ENCODE peak calls at places on chromosome 2, in seven cellular contexts. One of them, this sample, is unnamed.
A peak's percentile ranks its signal among the peaks of the same experiment; 100 is the strongest.

GRCh38 chr2:155692108-155692507 is 640.4 kb downstream of the NR4A2 start:
- DNase-seq in MM.1S: no peak
- DNase-seq in fibroblast of lung: no peak
- DNase-seq in cardiac muscle cell: no peak
- DNase-seq in neural progenitor cell: no peak
- DNase-seq in right atrium auricular region: no peak
- DNase-seq in colonic mucosa: no peak
- DNase-seq in this sample: no peak

GRCh38 chr2:42115588-42115987 is 53.6 kb upstream of the EML4 start:
- DNase-seq in colonic mucosa: no peak
- DNase-seq in neural progenitor cell: no peak
- DNase-seq in right atrium auricular region: no peak
- DNase-seq in cardiac muscle cell: no peak
- DNase-seq in MM.1S: no peak
- DNase-seq in fibroblast of lung: no peak
- DNase-seq in this sample: no peak

GRCh38 chr2:167411367-167411766 is 523.1 kb downstream of the XIRP2 start:
- DNase-seq in right atrium auricular region: no peak
- DNase-seq in cardiac muscle cell: no peak
- DNase-seq in neural progenitor cell: no peak
- DNase-seq in fibroblast of lung: no peak
- DNase-seq in MM.1S: no peak
- DNase-seq in colonic mucosa: no peak
- DNase-seq in this sample: no peak

GRCh38 chr2:62672601-62673000 is 32.9 kb upstream of the EHBP1 start:
- DNase-seq in cardiac muscle cell: peak; percentile 93
- DNase-seq in colonic mucosa: no peak
- DNase-seq in neural progenitor cell: peak; percentile 79
- DNase-seq in right atrium auricular region: no peak
- DNase-seq in MM.1S: no peak
- DNase-seq in fibroblast of lung: peak; percentile 93
- DNase-seq in this sample: no peak

GRCh38 chr2:165417009-165417408 is 52.5 kb upstream of the CSRNP3 start:
- DNase-seq in right atrium auricular region: no peak
- DNase-seq in fibroblast of lung: no peak
- DNase-seq in colonic mucosa: no peak
- DNase-seq in cardiac muscle cell: no peak
- DNase-seq in MM.1S: no peak
- DNase-seq in neural progenitor cell: no peak
- DNase-seq in this sample: no peak

GRCh38 chr2:50535971-50536759 is 495.8 kb downstream of the NRXN1 start:
- DNase-seq in neural progenitor cell: peak; percentile 39
- DNase-seq in fibroblast of lung: peak; percentile 34
- DNase-seq in cardiac muscle cell: peak; percentile 58
- DNase-seq in right atrium auricular region: no peak
- DNase-seq in MM.1S: peak; percentile 47
- DNase-seq in colonic mucosa: no peak
- DNase-seq in this sample: no peak

GRCh38 chr2:167127135-167127534 is 238.9 kb downstream of the XIRP2 start:
- DNase-seq in colonic mucosa: no peak
- DNase-seq in fibroblast of lung: peak; percentile 31
- DNase-seq in neural progenitor cell: no peak
- DNase-seq in right atrium auricular region: no peak
- DNase-seq in MM.1S: peak; percentile 12
- DNase-seq in cardiac muscle cell: no peak
- DNase-seq in this sample: no peak

GRCh38 chr2:1660656-1661650 is 83.4 kb downstream of the PXDN start:
- DNase-seq in MM.1S: no peak
- DNase-seq in cardiac muscle cell: no peak
- DNase-seq in fibroblast of lung: no peak
- DNase-seq in colonic mucosa: no peak
- DNase-seq in neural progenitor cell: no peak
- DNase-seq in right atrium auricular region: no peak
- DNase-seq in this sample: no peak

GRCh38 chr2:164841719-164842623 is at the start of gene COBLL1:
- DNase-seq in fibroblast of lung: peak; percentile 67
- DNase-seq in colonic mucosa: peak; percentile 91
- DNase-seq in right atrium auricular region: peak; percentile 67
- DNase-seq in neural progenitor cell: peak; percentile 89
- DNase-seq in cardiac muscle cell: peak; percentile 87
- DNase-seq in MM.1S: peak; percentile 81
- DNase-seq in this sample: peak; percentile 88

GRCh38 chr2:144950874-144951560 is 431.1 kb upstream of the ZEB2 start:
- DNase-seq in cardiac muscle cell: no peak
- DNase-seq in fibroblast of lung: peak; percentile 82
- DNase-seq in colonic mucosa: no peak
- DNase-seq in neural progenitor cell: no peak
- DNase-seq in MM.1S: no peak
- DNase-seq in right atrium auricular region: no peak
- DNase-seq in this sample: no peak

GRCh38 chr2:225765845-225766244 is 366.3 kb downstream of the NYAP2 start:
- DNase-seq in cardiac muscle cell: no peak
- DNase-seq in MM.1S: no peak
- DNase-seq in colonic mucosa: no peak
- DNase-seq in neural progenitor cell: no peak
- DNase-seq in fibroblast of lung: no peak
- DNase-seq in right atrium auricular region: no peak
- DNase-seq in this sample: no peak

GRCh38 chr2:169222665-169223064 is 139.7 kb downstream of the LRP2 start:
- DNase-seq in neural progenitor cell: no peak
- DNase-seq in cardiac muscle cell: no peak
- DNase-seq in fibroblast of lung: peak; percentile 1
- DNase-seq in colonic mucosa: no peak
- DNase-seq in MM.1S: peak; percentile 83
- DNase-seq in right atrium auricular region: no peak
- DNase-seq in this sample: no peak

GRCh38 chr2:145815933-145816332 is 1296.0 kb upstream of the ZEB2 start:
- DNase-seq in cardiac muscle cell: no peak
- DNase-seq in colonic mucosa: no peak
- DNase-seq in MM.1S: no peak
- DNase-seq in right atrium auricular region: no peak
- DNase-seq in fibroblast of lung: no peak
- DNase-seq in neural progenitor cell: no peak
- DNase-seq in this sample: no peak

GRCh38 chr2:117980381-117980780 is 33.5 kb downstream of the CCDC93 start:
- DNase-seq in right atrium auricular region: no peak
- DNase-seq in cardiac muscle cell: no peak
- DNase-seq in neural progenitor cell: peak; percentile 26
- DNase-seq in fibroblast of lung: peak; percentile 86
- DNase-seq in MM.1S: no peak
- DNase-seq in colonic mucosa: no peak
- DNase-seq in this sample: no peak

GRCh38 chr2:23387221-23387550 is 2.2 kb downstream of the KLHL29 start:
- DNase-seq in MM.1S: no peak
- DNase-seq in cardiac muscle cell: no peak
- DNase-seq in right atrium auricular region: no peak
- DNase-seq in colonic mucosa: no peak
- DNase-seq in fibroblast of lung: no peak
- DNase-seq in neural progenitor cell: no peak
- DNase-seq in this sample: no peak

GRCh38 chr2:111678651-111679050 is 205.3 kb downstream of the ANAPC1 start:
- DNase-seq in cardiac muscle cell: no peak
- DNase-seq in fibroblast of lung: peak; percentile 62
- DNase-seq in colonic mucosa: no peak
- DNase-seq in neural progenitor cell: no peak
- DNase-seq in right atrium auricular region: no peak
- DNase-seq in MM.1S: no peak
- DNase-seq in this sample: no peak

GRCh38 chr2:8953525-8953924 is 50.0 kb downstream of the MBOAT2 start:
- DNase-seq in MM.1S: no peak
- DNase-seq in neural progenitor cell: no peak
- DNase-seq in right atrium auricular region: no peak
- DNase-seq in fibroblast of lung: no peak
- DNase-seq in colonic mucosa: no peak
- DNase-seq in cardiac muscle cell: no peak
- DNase-seq in this sample: no peak

GRCh38 chr2:77210725-77211124 is 311.5 kb downstream of the LRRTM4 start:
- DNase-seq in right atrium auricular region: no peak
- DNase-seq in MM.1S: no peak
- DNase-seq in fibroblast of lung: no peak
- DNase-seq in cardiac muscle cell: no peak
- DNase-seq in colonic mucosa: no peak
- DNase-seq in neural progenitor cell: no peak
- DNase-seq in this sample: no peak

GRCh38 chr2:184119920-184120820 is 478.2 kb upstream of the ZNF804A start:
- DNase-seq in colonic mucosa: no peak
- DNase-seq in right atrium auricular region: no peak
- DNase-seq in cardiac muscle cell: no peak
- DNase-seq in fibroblast of lung: peak; percentile 32
- DNase-seq in MM.1S: no peak
- DNase-seq in neural progenitor cell: no peak
- DNase-seq in this sample: no peak

DNA sequence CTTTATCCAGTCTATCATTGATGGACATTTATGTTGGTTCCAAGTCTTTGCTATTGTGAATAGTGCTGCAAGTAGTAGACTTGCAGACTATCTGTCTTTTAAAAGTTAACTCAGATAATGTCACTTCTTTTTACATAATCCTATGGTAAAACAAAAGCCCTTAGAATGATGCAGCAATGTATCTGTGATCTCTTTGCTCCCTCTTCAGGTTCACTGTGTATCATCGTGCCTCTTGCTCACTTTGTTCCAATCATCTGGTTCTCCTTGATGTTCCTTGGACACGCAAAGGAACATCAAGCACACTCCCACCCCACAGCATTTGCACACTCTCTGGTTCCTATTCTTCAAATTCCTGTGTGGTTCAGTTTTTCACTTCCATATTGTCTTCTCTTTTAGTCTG is 472.5 kb upstream of the ZNF804A start:
- DNase-seq in MM.1S: no peak
- DNase-seq in colonic mucosa: no peak
- DNase-seq in fibroblast of lung: no peak
- DNase-seq in cardiac muscle cell: no peak
- DNase-seq in right atrium auricular region: no peak
- DNase-seq in neural progenitor cell: no peak
- DNase-seq in this sample: no peak
- TF ChIP-seq CTCF in MM.1S: no peak
- TF ChIP-seq CTCF in colonic mucosa: no peak
- TF ChIP-seq CTCF in fibroblast of lung: no peak
- TF ChIP-seq CTCF in cardiac muscle cell: no peak
- TF ChIP-seq CTCF in right atrium auricular region: no peak
- TF ChIP-seq CTCF in neural progenitor cell: no peak
- TF ChIP-seq CTCF in this sample: no peak

DNA sequence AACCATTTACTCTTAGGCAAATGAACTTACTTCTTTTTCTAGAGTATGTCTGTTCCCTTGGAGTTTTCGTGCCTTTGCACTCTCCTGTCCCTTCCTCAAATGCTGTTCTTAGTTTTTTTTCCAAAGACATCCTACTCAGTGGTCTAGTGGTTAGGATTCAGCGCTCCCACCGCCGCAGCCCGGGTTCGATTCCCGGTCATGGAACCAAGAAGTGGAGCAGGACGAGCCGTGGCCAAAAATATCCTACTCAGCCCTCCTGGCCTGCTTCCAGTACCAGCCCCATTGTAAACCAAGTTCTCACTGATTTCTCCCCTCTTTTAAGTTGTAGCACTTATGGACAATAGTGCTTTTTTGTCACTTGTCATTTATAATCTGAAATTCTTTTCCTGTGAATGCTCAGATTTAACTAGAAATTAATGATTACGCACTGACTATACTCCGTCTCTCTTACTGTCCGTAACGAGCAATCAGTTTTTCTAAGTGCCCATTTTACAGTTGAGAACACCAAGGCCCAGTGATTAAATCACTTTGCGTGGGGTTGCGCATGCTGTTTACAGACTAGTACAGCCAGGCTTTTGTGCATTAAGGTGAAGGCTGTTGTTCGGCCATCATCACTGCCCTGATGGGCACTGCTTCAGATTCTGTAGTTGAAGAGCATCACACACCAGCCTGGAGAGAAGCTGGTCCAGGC is 17.9 kb downstream of the GREB1 start:
- DNase-seq in neural progenitor cell: no peak
- DNase-seq in fibroblast of lung: no peak
- DNase-seq in MM.1S: no peak
- DNase-seq in right atrium auricular region: peak; percentile 47
- DNase-seq in colonic mucosa: no peak
- DNase-seq in cardiac muscle cell: no peak
- DNase-seq in this sample: no peak
- TF ChIP-seq CTCF in neural progenitor cell: no peak
- TF ChIP-seq CTCF in fibroblast of lung: no peak
- TF ChIP-seq CTCF in MM.1S: no peak
- TF ChIP-seq CTCF in right atrium auricular region: no peak
- TF ChIP-seq CTCF in colonic mucosa: no peak
- TF ChIP-seq CTCF in cardiac muscle cell: no peak
- TF ChIP-seq CTCF in this sample: no peak

DNA sequence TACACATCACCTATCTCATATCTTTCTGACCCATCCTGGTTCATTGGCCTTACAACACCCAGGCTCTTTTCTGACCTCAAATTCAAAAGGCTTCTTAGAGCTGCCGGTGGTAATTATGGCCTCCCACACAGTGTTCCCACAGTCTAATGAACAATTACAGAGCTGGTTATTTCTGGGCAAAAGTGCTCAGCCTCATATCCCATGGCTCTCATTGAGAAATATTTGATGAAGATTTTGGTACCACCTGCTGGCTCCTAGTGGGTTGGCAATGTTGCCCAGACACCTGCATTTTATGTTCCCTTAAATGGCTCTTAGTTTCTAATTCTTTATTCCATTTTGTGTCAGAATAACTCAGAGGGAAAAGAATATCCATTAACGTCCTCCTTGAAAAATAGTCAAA is 20.1 kb upstream of the SCYGR2 start:
- DNase-seq in fibroblast of lung: no peak
- DNase-seq in right atrium auricular region: no peak
- DNase-seq in neural progenitor cell: no peak
- DNase-seq in colonic mucosa: no peak
- DNase-seq in MM.1S: no peak
- DNase-seq in cardiac muscle cell: no peak
- DNase-seq in this sample: no peak
- TF ChIP-seq CTCF in fibroblast of lung: no peak
- TF ChIP-seq CTCF in right atrium auricular region: no peak
- TF ChIP-seq CTCF in neural progenitor cell: no peak
- TF ChIP-seq CTCF in colonic mucosa: no peak
- TF ChIP-seq CTCF in MM.1S: no peak
- TF ChIP-seq CTCF in cardiac muscle cell: no peak
- TF ChIP-seq CTCF in this sample: no peak

GRCh38 chr2:163474319-163474744 is 261.5 kb downstream of the FIGN start:
- DNase-seq in colonic mucosa: no peak
- DNase-seq in neural progenitor cell: no peak
- DNase-seq in cardiac muscle cell: no peak
- DNase-seq in MM.1S: no peak
- DNase-seq in right atrium auricular region: no peak
- DNase-seq in fibroblast of lung: no peak
- DNase-seq in this sample: no peak

GRCh38 chr2:163467206-163467605 is 268.6 kb downstream of the FIGN start:
- DNase-seq in right atrium auricular region: no peak
- DNase-seq in fibroblast of lung: peak; percentile 22
- DNase-seq in MM.1S: no peak
- DNase-seq in neural progenitor cell: no peak
- DNase-seq in cardiac muscle cell: no peak
- DNase-seq in colonic mucosa: no peak
- DNase-seq in this sample: no peak

GRCh38 chr2:163475815-163476214 is 260.0 kb downstream of the FIGN start:
- DNase-seq in right atrium auricular region: no peak
- DNase-seq in cardiac muscle cell: no peak
- DNase-seq in MM.1S: no peak
- DNase-seq in neural progenitor cell: peak; percentile 28
- DNase-seq in fibroblast of lung: no peak
- DNase-seq in colonic mucosa: no peak
- DNase-seq in this sample: no peak

GRCh38 chr2:163469561-163469962 is 266.2 kb downstream of the FIGN start:
- DNase-seq in fibroblast of lung: peak; percentile 66
- DNase-seq in colonic mucosa: no peak
- DNase-seq in right atrium auricular region: no peak
- DNase-seq in cardiac muscle cell: no peak
- DNase-seq in MM.1S: no peak
- DNase-seq in neural progenitor cell: no peak
- DNase-seq in this sample: no peak

GRCh38 chr2:163471947-163472346 is 263.9 kb downstream of the FIGN start:
- DNase-seq in colonic mucosa: no peak
- DNase-seq in neural progenitor cell: peak; percentile 37
- DNase-seq in MM.1S: no peak
- DNase-seq in fibroblast of lung: peak; percentile 18
- DNase-seq in cardiac muscle cell: peak; percentile 47
- DNase-seq in right atrium auricular region: no peak
- DNase-seq in this sample: no peak
- TF ChIP-seq CTCF in colonic mucosa: no peak
- TF ChIP-seq CTCF in neural progenitor cell: peak; percentile 51
- TF ChIP-seq CTCF in MM.1S: no peak
- TF ChIP-seq CTCF in fibroblast of lung: peak; percentile 33
- TF ChIP-seq CTCF in cardiac muscle cell: peak; percentile 36
- TF ChIP-seq CTCF in right atrium auricular region: no peak
- TF ChIP-seq CTCF in this sample: no peak